ENCODE peak calls at places on chromosomes 6 and 20, in six cellular contexts. One of them, this sample, is unnamed.

GRCh38 chr6:46381579-46381978 is 109.7 kb downstream of the RCAN2 start:
- DNase-seq in fibroblast of mammary gland: no peak
- DNase-seq in mammary epithelial cell: no peak
- DNase-seq in SJSA1: no peak
- DNase-seq in foreskin fibroblast: no peak
- DNase-seq in tibial nerve: no peak
- DNase-seq in this sample: no peak

GRCh38 chr6:84967389-84967788 is 203.0 kb upstream of the TBX18 start:
- DNase-seq in fibroblast of mammary gland: peak
- DNase-seq in mammary epithelial cell: peak
- DNase-seq in SJSA1: peak
- DNase-seq in foreskin fibroblast: peak
- DNase-seq in tibial nerve: no peak
- DNase-seq in this sample: peak

GRCh38 chr6:143449731-143450452 is 603 bp downstream of the ADAT2 start:
- DNase-seq in fibroblast of mammary gland: peak
- DNase-seq in mammary epithelial cell: no peak
- DNase-seq in SJSA1: no peak
- DNase-seq in foreskin fibroblast: peak
- DNase-seq in tibial nerve: peak
- DNase-seq in this sample: peak

GRCh38 chr20:23146111-23146640 is 60.1 kb upstream of the CD93 start:
- DNase-seq in fibroblast of mammary gland: no peak
- DNase-seq in mammary epithelial cell: no peak
- DNase-seq in SJSA1: no peak
- DNase-seq in foreskin fibroblast: no peak
- DNase-seq in tibial nerve: no peak
- DNase-seq in this sample: peak

GRCh38 chr6:31287621-31288020 is 15.7 kb upstream of the HLA-C start:
- DNase-seq in fibroblast of mammary gland: no peak
- DNase-seq in mammary epithelial cell: no peak
- DNase-seq in SJSA1: no peak
- DNase-seq in foreskin fibroblast: no peak
- DNase-seq in tibial nerve: no peak
- DNase-seq in this sample: no peak

GRCh38 chr6:34272022-34272926 is 23.5 kb upstream of the SMIM29 start:
- DNase-seq in fibroblast of mammary gland: no peak
- DNase-seq in mammary epithelial cell: no peak
- DNase-seq in SJSA1: no peak
- DNase-seq in foreskin fibroblast: no peak
- DNase-seq in tibial nerve: no peak
- DNase-seq in this sample: no peak

GRCh38 chr6:118751072-118751471 is 99.7 kb upstream of the CEP85L start:
- DNase-seq in fibroblast of mammary gland: no peak
- DNase-seq in mammary epithelial cell: no peak
- DNase-seq in SJSA1: no peak
- DNase-seq in foreskin fibroblast: no peak
- DNase-seq in tibial nerve: no peak
- DNase-seq in this sample: no peak

GRCh38 chr20:33370296-33370695 is 31.0 kb downstream of the CDK5RAP1 start:
- DNase-seq in fibroblast of mammary gland: peak
- DNase-seq in mammary epithelial cell: no peak
- DNase-seq in SJSA1: no peak
- DNase-seq in foreskin fibroblast: no peak
- DNase-seq in tibial nerve: no peak
- DNase-seq in this sample: no peak

GRCh38 chr6:62613920-62614319 is 327.9 kb upstream of the KHDRBS2 start:
- DNase-seq in fibroblast of mammary gland: no peak
- DNase-seq in mammary epithelial cell: no peak
- DNase-seq in SJSA1: no peak
- DNase-seq in foreskin fibroblast: no peak
- DNase-seq in tibial nerve: no peak
- DNase-seq in this sample: no peak

GRCh38 chr6:156557269-156557885 is 219.8 kb upstream of the ARID1B start:
- DNase-seq in fibroblast of mammary gland: no peak
- DNase-seq in mammary epithelial cell: no peak
- DNase-seq in SJSA1: peak
- DNase-seq in foreskin fibroblast: no peak
- DNase-seq in tibial nerve: no peak
- DNase-seq in this sample: peak

GRCh38 chr20:47360489-47361267 is 4.2 kb upstream of the ZMYND8 start:
- DNase-seq in fibroblast of mammary gland: peak
- DNase-seq in mammary epithelial cell: peak
- DNase-seq in SJSA1: peak
- DNase-seq in foreskin fibroblast: peak
- DNase-seq in tibial nerve: peak
- DNase-seq in this sample: peak

DNA sequence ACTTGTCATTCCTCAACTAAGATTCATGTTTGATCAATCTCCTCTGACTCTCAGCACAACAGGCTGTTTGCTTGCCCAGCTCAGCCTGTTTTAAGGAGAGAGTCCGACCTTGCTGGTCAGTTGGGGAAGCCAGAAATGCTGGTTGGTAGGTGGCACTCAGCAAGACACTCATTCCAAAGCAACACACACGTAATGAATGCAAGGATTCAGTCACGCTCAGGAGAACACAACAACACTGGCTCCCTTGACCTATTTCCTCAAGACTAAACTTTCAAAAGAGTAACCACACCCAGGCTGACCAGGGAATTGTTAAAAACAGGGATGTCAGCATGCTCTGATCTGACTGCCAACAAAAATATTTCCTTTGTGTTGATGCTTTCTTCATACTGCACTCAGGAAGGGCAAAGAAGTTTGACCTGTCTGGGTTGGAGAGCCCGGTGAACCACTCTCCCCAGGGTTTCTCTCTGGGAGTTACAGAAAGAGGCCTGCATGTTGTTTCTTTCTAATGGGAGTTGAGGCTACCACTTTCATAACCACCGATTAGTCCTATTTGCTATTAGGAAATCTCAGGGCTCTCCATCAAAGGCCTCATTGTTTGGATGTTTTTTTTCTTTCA is 25.6 kb upstream of the PREP start:
- DNase-seq in fibroblast of mammary gland: peak
- DNase-seq in mammary epithelial cell: peak
- DNase-seq in SJSA1: peak
- DNase-seq in foreskin fibroblast: peak
- DNase-seq in tibial nerve: peak
- DNase-seq in this sample: peak
- H3K4me3 ChIP-seq in fibroblast of mammary gland: no peak
- H3K4me3 ChIP-seq in mammary epithelial cell: no peak
- H3K4me3 ChIP-seq in SJSA1: no peak
- H3K4me3 ChIP-seq in foreskin fibroblast: no peak
- H3K4me3 ChIP-seq in tibial nerve: no peak
- H3K4me3 ChIP-seq in this sample: no peak

GRCh38 chr20:53611449-53611894 is 17.8 kb upstream of the ZNF217 start:
- DNase-seq in fibroblast of mammary gland: peak
- DNase-seq in mammary epithelial cell: peak
- DNase-seq in SJSA1: peak
- DNase-seq in foreskin fibroblast: peak
- DNase-seq in tibial nerve: no peak
- DNase-seq in this sample: peak

GRCh38 chr20:53617791-53618489 is 24.3 kb upstream of the ZNF217 start:
- DNase-seq in fibroblast of mammary gland: no peak
- DNase-seq in mammary epithelial cell: no peak
- DNase-seq in SJSA1: no peak
- DNase-seq in foreskin fibroblast: no peak
- DNase-seq in tibial nerve: no peak
- DNase-seq in this sample: no peak

GRCh38 chr20:53609501-53610445 is 16.1 kb upstream of the ZNF217 start:
- DNase-seq in fibroblast of mammary gland: peak
- DNase-seq in mammary epithelial cell: no peak
- DNase-seq in SJSA1: peak
- DNase-seq in foreskin fibroblast: peak
- DNase-seq in tibial nerve: no peak
- DNase-seq in this sample: no peak

GRCh38 chr20:53608456-53609413 is 15.1 kb upstream of the ZNF217 start:
- DNase-seq in fibroblast of mammary gland: no peak
- DNase-seq in mammary epithelial cell: no peak
- DNase-seq in SJSA1: peak
- DNase-seq in foreskin fibroblast: no peak
- DNase-seq in tibial nerve: no peak
- DNase-seq in this sample: no peak

GRCh38 chr20:53613748-53614147 is 20.1 kb upstream of the ZNF217 start:
- DNase-seq in fibroblast of mammary gland: peak
- DNase-seq in mammary epithelial cell: no peak
- DNase-seq in SJSA1: no peak
- DNase-seq in foreskin fibroblast: peak
- DNase-seq in tibial nerve: no peak
- DNase-seq in this sample: peak
- H3K4me3 ChIP-seq in fibroblast of mammary gland: no peak
- H3K4me3 ChIP-seq in mammary epithelial cell: no peak
- H3K4me3 ChIP-seq in SJSA1: no peak
- H3K4me3 ChIP-seq in foreskin fibroblast: no peak
- H3K4me3 ChIP-seq in tibial nerve: no peak
- H3K4me3 ChIP-seq in this sample: no peak

DNA sequence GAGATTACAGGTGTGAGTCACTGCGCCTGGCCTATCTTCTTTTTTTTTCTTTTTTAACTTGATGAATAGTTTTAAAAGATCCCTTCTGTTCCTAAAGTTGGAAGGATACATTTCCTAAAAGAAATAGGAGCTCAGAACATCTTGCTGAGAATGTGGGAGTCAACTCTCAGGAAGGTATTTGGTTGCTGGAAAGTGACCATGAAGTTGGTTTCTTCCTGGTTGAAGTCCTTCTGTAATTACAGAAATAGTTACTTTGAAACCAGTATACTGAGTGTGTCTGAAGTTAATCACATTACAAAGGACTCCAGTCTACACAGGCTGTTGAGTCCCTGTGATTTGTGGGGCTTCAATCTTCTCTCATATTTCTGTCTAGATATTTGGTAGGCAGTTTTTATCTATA is 9.9 kb upstream of the PLEKHG1 start:
- DNase-seq in fibroblast of mammary gland: no peak
- DNase-seq in mammary epithelial cell: no peak
- DNase-seq in SJSA1: no peak
- DNase-seq in foreskin fibroblast: no peak
- DNase-seq in tibial nerve: no peak
- DNase-seq in this sample: no peak
- H3K4me3 ChIP-seq in fibroblast of mammary gland: no peak
- H3K4me3 ChIP-seq in mammary epithelial cell: no peak
- H3K4me3 ChIP-seq in SJSA1: no peak
- H3K4me3 ChIP-seq in foreskin fibroblast: no peak
- H3K4me3 ChIP-seq in tibial nerve: no peak
- H3K4me3 ChIP-seq in this sample: no peak

DNA sequence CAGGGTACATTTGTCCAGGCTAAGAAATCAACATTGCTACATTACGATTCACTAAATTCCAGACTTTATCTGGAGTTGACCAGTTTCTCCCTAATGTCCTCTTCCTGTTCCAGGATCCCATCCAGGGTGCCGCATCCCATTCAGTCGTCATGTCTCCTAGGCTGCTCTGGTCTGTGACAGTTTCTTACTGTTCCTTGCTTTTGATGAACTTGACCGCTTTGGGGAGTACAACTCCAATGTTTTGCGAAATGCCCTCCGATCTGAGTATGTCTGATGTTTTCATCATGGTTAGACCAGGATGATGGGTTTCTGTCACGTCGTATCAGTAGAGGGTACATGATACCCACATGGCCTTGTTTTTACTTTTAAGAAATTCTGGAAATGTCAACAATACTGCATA is 62.2 kb downstream of the CTCFL start:
- DNase-seq in fibroblast of mammary gland: no peak
- DNase-seq in mammary epithelial cell: no peak
- DNase-seq in SJSA1: no peak
- DNase-seq in foreskin fibroblast: no peak
- DNase-seq in tibial nerve: no peak
- DNase-seq in this sample: no peak
- H3K4me3 ChIP-seq in fibroblast of mammary gland: no peak
- H3K4me3 ChIP-seq in mammary epithelial cell: no peak
- H3K4me3 ChIP-seq in SJSA1: no peak
- H3K4me3 ChIP-seq in foreskin fibroblast: no peak
- H3K4me3 ChIP-seq in tibial nerve: no peak
- H3K4me3 ChIP-seq in this sample: no peak

DNA sequence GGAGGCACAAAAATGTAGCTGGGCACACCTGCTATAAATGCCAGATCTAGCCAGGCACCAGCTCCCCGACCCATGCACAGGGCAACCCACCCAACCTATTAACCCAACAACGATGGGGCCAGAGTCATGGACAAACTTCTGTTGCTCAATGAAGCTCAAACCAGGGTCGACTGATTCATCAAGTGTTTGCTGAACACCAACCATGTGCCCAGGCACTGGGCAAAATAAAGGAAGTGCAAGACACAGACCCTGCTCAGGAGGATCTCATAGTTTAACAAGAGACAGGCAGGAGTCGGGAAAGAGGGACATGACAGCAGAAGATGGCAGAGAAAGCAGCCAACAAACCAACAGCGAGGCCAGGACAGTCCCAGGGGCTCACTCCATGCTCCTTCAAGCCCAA is 18.8 kb downstream of the KCNK5 start:
- DNase-seq in fibroblast of mammary gland: no peak
- DNase-seq in mammary epithelial cell: no peak
- DNase-seq in SJSA1: no peak
- DNase-seq in foreskin fibroblast: no peak
- DNase-seq in tibial nerve: no peak
- DNase-seq in this sample: no peak
- H3K4me3 ChIP-seq in fibroblast of mammary gland: no peak
- H3K4me3 ChIP-seq in mammary epithelial cell: no peak
- H3K4me3 ChIP-seq in SJSA1: no peak
- H3K4me3 ChIP-seq in foreskin fibroblast: no peak
- H3K4me3 ChIP-seq in tibial nerve: no peak
- H3K4me3 ChIP-seq in this sample: no peak

DNA sequence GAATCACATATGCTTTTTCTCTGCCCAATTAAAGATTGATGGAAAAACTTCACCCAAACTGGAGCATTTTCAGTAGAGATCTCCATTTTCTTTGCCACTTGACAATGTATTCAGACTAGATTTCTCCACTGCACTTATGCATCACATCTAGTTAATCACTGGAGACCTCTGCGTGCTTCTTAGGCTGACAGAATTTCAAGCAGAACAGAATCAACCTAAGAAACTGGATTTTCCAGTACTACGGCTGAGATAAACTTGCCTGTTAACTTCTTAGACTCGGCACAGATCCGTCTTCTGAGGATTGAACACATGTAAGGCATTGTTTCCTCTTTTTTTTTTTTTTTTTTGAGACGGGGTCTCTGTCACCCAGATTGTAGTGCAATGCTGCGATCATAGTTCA is 139.2 kb downstream of the LRRC1 start:
- DNase-seq in fibroblast of mammary gland: no peak
- DNase-seq in mammary epithelial cell: no peak
- DNase-seq in SJSA1: no peak
- DNase-seq in foreskin fibroblast: no peak
- DNase-seq in tibial nerve: no peak
- DNase-seq in this sample: no peak
- H3K4me3 ChIP-seq in fibroblast of mammary gland: no peak
- H3K4me3 ChIP-seq in mammary epithelial cell: no peak
- H3K4me3 ChIP-seq in SJSA1: no peak
- H3K4me3 ChIP-seq in foreskin fibroblast: no peak
- H3K4me3 ChIP-seq in tibial nerve: no peak
- H3K4me3 ChIP-seq in this sample: no peak

GRCh38 chr6:108442770-108443520 is 117.8 kb upstream of the FOXO3 start:
- DNase-seq in fibroblast of mammary gland: no peak
- DNase-seq in mammary epithelial cell: no peak
- DNase-seq in SJSA1: no peak
- DNase-seq in foreskin fibroblast: no peak
- DNase-seq in tibial nerve: no peak
- DNase-seq in this sample: no peak
- H3K4me3 ChIP-seq in fibroblast of mammary gland: no peak
- H3K4me3 ChIP-seq in mammary epithelial cell: no peak
- H3K4me3 ChIP-seq in SJSA1: no peak
- H3K4me3 ChIP-seq in foreskin fibroblast: no peak
- H3K4me3 ChIP-seq in tibial nerve: no peak
- H3K4me3 ChIP-seq in this sample: no peak